ENCODE peak calls at places on chromosomes 3 and 15, in four cellular contexts. O is A549, Y is WTC11, L is K562. U is an unnamed sample.

GRCh38 chr15:69390575-69390974 is 23.6 kb upstream of the KIF23 start:
- DNase-seq in L (no peak), O (no peak), Y (no peak), U (no peak)

GRCh38 chr3:197833930-197834715 is 43.1 kb downstream of the LRCH3 start:
- DNase-seq in Y (no peak), L (no peak), O (no peak), U (no peak)

GRCh38 chr3:114370537-114371174 is 76.8 kb downstream of the TIGIT start:
- DNase-seq in Y (peak; percentile 44), O (no peak), L (peak; percentile 2), U (peak; percentile 10)

GRCh38 chr3:142609136-142609535 is 12.9 kb downstream of the PLS1 start:
- DNase-seq in O (no peak), Y (no peak), L (no peak), U (no peak)

GRCh38 chr3:123586131-123586530 is 1.3 kb upstream of the HACD2 start:
- DNase-seq in Y (peak; percentile 70), L (peak; percentile 73), O (peak; percentile 38), U (peak; percentile 72)

GRCh38 chr3:52193059-52193458 is 4.9 kb upstream of the ALAS1 start:
- DNase-seq in O (peak; percentile 43), Y (no peak), L (no peak), U (no peak)

GRCh38 chr3:193841581-193841980 is 248.6 kb downstream of the OPA1 start:
- DNase-seq in Y (no peak), O (no peak), L (no peak), U (no peak)

GRCh38 chr15:71962537-71962936 is 152.2 kb downstream of the NR2E3 start:
- DNase-seq in Y (no peak), O (no peak), L (no peak), U (peak; percentile 3)

GRCh38 chr3:47057212-47057671 is 77.8 kb downstream of the NBEAL2 start:
- DNase-seq in O (no peak), L (no peak), Y (no peak), U (no peak)

GRCh38 chr3:186882125-186882524 is 39.6 kb downstream of the ADIPOQ start:
- DNase-seq in O (no peak), L (no peak), Y (no peak), U (no peak)

GRCh38 chr3:171783086-171783485 is 27.2 kb downstream of the PLD1 start:
- DNase-seq in O (no peak), Y (no peak), L (no peak), U (no peak)

GRCh38 chr3:27127195-27127594 is 242.0 kb downstream of the NEK10 start:
- DNase-seq in L (no peak), Y (no peak), O (no peak), U (peak; percentile 73)

GRCh38 chr15:58369956-58370355 is 61.8 kb upstream of the LIPC start:
- DNase-seq in L (no peak), Y (no peak), O (no peak), U (no peak)

GRCh38 chr3:16810013-16810412 is 74.7 kb upstream of the PLCL2 start:
- DNase-seq in O (no peak), Y (no peak), L (no peak), U (no peak)

GRCh38 chr3:40718209-40718608 is 193.4 kb downstream of the ZNF621 start:
- DNase-seq in O (no peak), Y (no peak), L (no peak), U (no peak)

GRCh38 chr3:196757876-196758739 is 18.5 kb downstream of the PAK2 start:
- DNase-seq in L (no peak), Y (no peak), O (peak; percentile 19), U (no peak)

GRCh38 chr3:145087038-145087437 is 1073.9 kb downstream of the PLOD2 start:
- DNase-seq in O (no peak), L (no peak), Y (no peak), U (no peak)

GRCh38 chr3:174937488-174937887 is 78.4 kb downstream of the NAALADL2 start:
- DNase-seq in O (no peak), L (no peak), Y (no peak), U (no peak)

GRCh38 chr3:107377151-107377550 is at the start of gene CCDC54:
- DNase-seq in Y (no peak), O (no peak), L (no peak), U (no peak)

GRCh38 chr3:107387555-107387954 is 10.3 kb downstream of the CCDC54 start:
- DNase-seq in Y (no peak), L (no peak), O (no peak), U (no peak)

GRCh38 chr3:107384907-107385306 is 7.7 kb downstream of the CCDC54 start:
- DNase-seq in Y (no peak), L (no peak), O (no peak), U (no peak)

GRCh38 chr3:107384428-107384827 is 7.2 kb downstream of the CCDC54 start:
- DNase-seq in L (no peak), O (no peak), Y (no peak), U (no peak)

DNA sequence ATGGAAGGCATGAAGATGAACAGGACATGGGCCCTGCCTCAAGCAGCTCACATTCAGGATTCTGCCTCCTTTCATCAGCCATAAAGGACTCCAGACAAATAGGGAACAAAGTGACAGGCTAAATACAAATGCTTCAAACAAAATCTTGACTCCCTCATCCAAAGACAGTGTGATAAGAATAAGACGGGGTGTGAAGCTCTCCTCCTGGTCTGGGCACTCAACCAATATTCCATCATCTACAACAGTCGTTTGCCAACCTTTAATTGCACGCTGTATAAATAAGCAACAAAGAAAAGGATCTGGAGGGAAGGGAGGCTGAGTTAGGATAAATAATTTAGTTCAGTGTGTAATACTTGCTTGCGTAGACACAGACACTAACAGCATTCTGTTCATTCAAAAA is 5.4 kb downstream of the CCDC54 start:
- DNase-seq in L (no peak), O (no peak), Y (no peak), U (no peak)
- TF ChIP-seq HMGXB4 in L (no peak), O (no peak), Y (no peak), U (no peak)

DNA sequence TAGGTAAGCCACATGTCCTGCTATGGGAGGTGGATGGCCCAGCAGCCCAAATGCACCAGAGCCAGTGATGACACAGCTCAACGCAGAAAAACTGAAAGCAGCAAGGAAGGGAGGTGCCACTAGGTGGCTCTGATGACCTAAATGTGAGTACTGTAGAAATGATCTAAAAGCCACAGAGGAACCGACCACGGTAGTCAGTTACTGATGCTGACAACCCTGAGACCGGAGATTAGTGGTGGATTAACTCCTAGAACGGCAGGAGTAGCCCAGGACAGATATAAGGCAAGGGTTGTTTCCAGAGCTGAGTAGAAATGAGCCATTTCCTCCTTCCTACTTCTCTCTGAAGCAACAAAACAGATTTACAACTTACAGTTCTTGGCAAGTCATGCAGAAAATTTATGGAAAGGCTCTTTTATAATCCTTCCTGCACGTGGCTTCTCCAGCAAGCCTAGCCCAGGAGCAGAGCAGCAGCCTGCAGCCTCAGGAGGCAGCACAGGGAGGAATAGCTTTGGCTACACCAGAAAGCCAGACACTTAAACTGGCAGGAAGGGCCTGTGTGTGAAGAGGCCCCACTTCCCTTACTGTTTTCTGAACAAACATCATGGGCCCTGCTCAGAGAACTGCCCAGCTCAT is 13.1 kb downstream of the FBXL22 start:
- DNase-seq in Y (peak; percentile 78), O (peak; percentile 93), L (peak; percentile 84), U (peak; percentile 77)
- TF ChIP-seq HMGXB4 in Y (no peak), O (no peak), L (no peak), U (peak; percentile 39)

DNA sequence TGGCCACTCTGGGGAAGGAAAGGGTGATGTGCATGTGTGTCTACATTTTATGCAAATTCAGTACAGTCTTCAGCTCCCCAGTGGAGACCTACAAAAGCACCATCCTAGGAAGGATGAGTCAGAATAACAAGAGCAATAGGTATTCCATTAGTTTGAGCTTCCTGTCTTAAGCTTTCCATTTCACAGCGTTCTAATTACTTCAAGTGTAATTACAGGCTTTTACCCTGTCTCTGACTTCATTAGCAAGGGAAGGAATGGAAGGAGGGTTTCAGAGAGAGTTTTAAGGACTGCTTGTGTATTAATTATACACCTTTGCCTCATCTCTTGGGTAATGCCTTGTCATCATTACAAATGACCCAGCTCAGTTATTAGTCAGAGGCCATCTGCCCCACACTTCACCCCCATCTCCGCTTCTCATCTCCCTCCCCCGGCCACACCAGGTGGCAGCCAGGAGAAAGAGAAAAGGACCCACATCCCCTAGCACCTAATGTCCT is 202.8 kb upstream of the MRPL3 start:
- DNase-seq in Y (no peak), O (no peak), L (no peak), U (no peak)
- TF ChIP-seq HMGXB4 in Y (no peak), O (no peak), L (no peak), U (no peak)

DNA sequence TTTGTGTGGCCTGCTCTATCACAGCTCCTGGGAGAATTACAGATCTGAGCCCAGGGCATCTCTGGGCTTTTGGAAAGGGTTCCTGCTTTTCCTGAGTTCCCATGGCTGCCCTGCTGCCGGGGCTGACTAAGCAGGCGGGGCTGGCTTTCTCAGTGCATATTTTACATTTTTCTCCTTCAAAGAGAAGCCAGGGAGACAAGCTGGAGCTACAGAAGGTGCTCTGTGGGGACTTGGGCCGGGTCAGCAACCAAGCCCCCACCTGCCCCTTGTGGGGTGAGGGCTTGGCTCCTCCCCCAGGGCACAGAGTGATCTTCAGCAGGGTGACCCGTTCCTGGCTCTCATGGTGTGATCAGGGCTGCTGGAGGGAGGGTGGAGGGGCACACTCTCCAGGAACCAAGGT is 17.4 kb downstream of the ABTB1 start:
- DNase-seq in O (no peak), Y (no peak), L (no peak), U (peak; percentile 20)
- TF ChIP-seq HMGXB4 in O (no peak), Y (no peak), L (no peak), U (no peak)

GRCh38 chr3:135310317-135310716 is 515.3 kb downstream of the EPHB1 start:
- DNase-seq in Y (no peak), L (peak; percentile 6), O (no peak), U (no peak)
- TF ChIP-seq HMGXB4 in Y (no peak), L (no peak), O (no peak), U (no peak)

GRCh38 chr3:190886945-190887344 is 24.5 kb upstream of the GMNC start:
- DNase-seq in Y (no peak), O (no peak), L (no peak), U (no peak)
- TF ChIP-seq HMGXB4 in Y (no peak), O (no peak), L (no peak), U (no peak)

GRCh38 chr3:141272906-141273662 is 41.5 kb downstream of the PXYLP1 start:
- DNase-seq in O (no peak), Y (no peak), L (no peak), U (no peak)
- TF ChIP-seq HMGXB4 in O (no peak), Y (no peak), L (no peak), U (no peak)

GRCh38 chr3:37223084-37223975 is 48.9 kb upstream of the LRRFIP2 start:
- DNase-seq in O (peak; percentile 36), L (peak; percentile 43), Y (no peak), U (peak; percentile 29)
- TF ChIP-seq HMGXB4 in O (no peak), L (no peak), Y (no peak), U (no peak)